ENCODE peak calls at places on chromosomes 16 and 17, in nine cellular contexts. One of them, this sample, is unnamed.

GRCh38 chr16:72172105-72173034 is at the start of gene PMFBP1:
- DNase-seq in H1: no peak
- DNase-seq in stomach: no peak
- DNase-seq in suprapubic skin: no peak
- DNase-seq in transverse colon: peak; percentile 18
- DNase-seq in sigmoid colon: peak; percentile 66
- DNase-seq in tibial nerve: no peak
- DNase-seq in A549: peak; percentile 3
- DNase-seq in SK-N-SH: no peak
- DNase-seq in this sample: no peak

GRCh38 chr16:75011634-75012307 is 12.9 kb downstream of the ZNRF1 start:
- DNase-seq in sigmoid colon: no peak
- DNase-seq in suprapubic skin: no peak
- DNase-seq in A549: no peak
- DNase-seq in transverse colon: no peak
- DNase-seq in tibial nerve: no peak
- DNase-seq in SK-N-SH: no peak
- DNase-seq in H1: no peak
- DNase-seq in stomach: no peak
- DNase-seq in this sample: peak; percentile 62

GRCh38 chr16:10992797-10993196 is 48.4 kb downstream of the CLEC16A start:
- DNase-seq in SK-N-SH: no peak
- DNase-seq in sigmoid colon: no peak
- DNase-seq in transverse colon: peak; percentile 25
- DNase-seq in tibial nerve: no peak
- DNase-seq in H1: no peak
- DNase-seq in stomach: peak; percentile 43
- DNase-seq in suprapubic skin: no peak
- DNase-seq in A549: peak; percentile 62
- DNase-seq in this sample: no peak

GRCh38 chr16:49619811-49620157 is 236.1 kb downstream of the ZNF423 start:
- DNase-seq in sigmoid colon: peak; percentile 50
- DNase-seq in SK-N-SH: no peak
- DNase-seq in H1: peak; percentile 29
- DNase-seq in suprapubic skin: peak; percentile 20
- DNase-seq in A549: no peak
- DNase-seq in tibial nerve: no peak
- DNase-seq in stomach: peak; percentile 7
- DNase-seq in transverse colon: no peak
- DNase-seq in this sample: peak; percentile 13

GRCh38 chr16:12535535-12536411 is 267.9 kb downstream of the CPPED1 start:
- DNase-seq in A549: no peak
- DNase-seq in suprapubic skin: no peak
- DNase-seq in stomach: no peak
- DNase-seq in H1: peak; percentile 53
- DNase-seq in transverse colon: no peak
- DNase-seq in tibial nerve: no peak
- DNase-seq in SK-N-SH: no peak
- DNase-seq in sigmoid colon: no peak
- DNase-seq in this sample: no peak

GRCh38 chr17:968812-969766 is 10.5 kb downstream of the NXN start:
- DNase-seq in A549: no peak
- DNase-seq in transverse colon: no peak
- DNase-seq in H1: no peak
- DNase-seq in tibial nerve: no peak
- DNase-seq in SK-N-SH: peak; percentile 34
- DNase-seq in suprapubic skin: no peak
- DNase-seq in sigmoid colon: no peak
- DNase-seq in stomach: no peak
- DNase-seq in this sample: no peak

GRCh38 chr16:11016993-11017392 is 72.6 kb downstream of the CLEC16A start:
- DNase-seq in H1: no peak
- DNase-seq in suprapubic skin: peak; percentile 90
- DNase-seq in tibial nerve: no peak
- DNase-seq in transverse colon: peak; percentile 85
- DNase-seq in stomach: peak; percentile 78
- DNase-seq in A549: peak; percentile 62
- DNase-seq in SK-N-SH: no peak
- DNase-seq in sigmoid colon: no peak
- DNase-seq in this sample: no peak

GRCh38 chr17:32636593-32637218 is 149.9 kb downstream of the CDK5R1 start:
- DNase-seq in A549: no peak
- DNase-seq in H1: no peak
- DNase-seq in sigmoid colon: no peak
- DNase-seq in tibial nerve: no peak
- DNase-seq in stomach: no peak
- DNase-seq in SK-N-SH: no peak
- DNase-seq in transverse colon: no peak
- DNase-seq in suprapubic skin: no peak
- DNase-seq in this sample: no peak

GRCh38 chr16:84641643-84642358 is 6.5 kb upstream of the KLHL36 start:
- DNase-seq in SK-N-SH: no peak
- DNase-seq in transverse colon: no peak
- DNase-seq in H1: no peak
- DNase-seq in A549: no peak
- DNase-seq in suprapubic skin: no peak
- DNase-seq in sigmoid colon: no peak
- DNase-seq in stomach: no peak
- DNase-seq in tibial nerve: no peak
- DNase-seq in this sample: no peak

GRCh38 chr16:84637709-84638108 is 10.6 kb upstream of the KLHL36 start:
- DNase-seq in H1: no peak
- DNase-seq in tibial nerve: no peak
- DNase-seq in stomach: no peak
- DNase-seq in sigmoid colon: no peak
- DNase-seq in transverse colon: no peak
- DNase-seq in suprapubic skin: no peak
- DNase-seq in SK-N-SH: no peak
- DNase-seq in A549: no peak
- DNase-seq in this sample: no peak

GRCh38 chr16:84635702-84636101 is 12.6 kb upstream of the KLHL36 start:
- DNase-seq in suprapubic skin: no peak
- DNase-seq in H1: no peak
- DNase-seq in tibial nerve: no peak
- DNase-seq in transverse colon: no peak
- DNase-seq in stomach: no peak
- DNase-seq in A549: no peak
- DNase-seq in sigmoid colon: no peak
- DNase-seq in SK-N-SH: no peak
- DNase-seq in this sample: no peak

GRCh38 chr16:84640145-84640544 is 8.2 kb upstream of the KLHL36 start:
- DNase-seq in SK-N-SH: no peak
- DNase-seq in transverse colon: no peak
- DNase-seq in stomach: no peak
- DNase-seq in H1: no peak
- DNase-seq in suprapubic skin: no peak
- DNase-seq in tibial nerve: no peak
- DNase-seq in sigmoid colon: no peak
- DNase-seq in A549: no peak
- DNase-seq in this sample: no peak

DNA sequence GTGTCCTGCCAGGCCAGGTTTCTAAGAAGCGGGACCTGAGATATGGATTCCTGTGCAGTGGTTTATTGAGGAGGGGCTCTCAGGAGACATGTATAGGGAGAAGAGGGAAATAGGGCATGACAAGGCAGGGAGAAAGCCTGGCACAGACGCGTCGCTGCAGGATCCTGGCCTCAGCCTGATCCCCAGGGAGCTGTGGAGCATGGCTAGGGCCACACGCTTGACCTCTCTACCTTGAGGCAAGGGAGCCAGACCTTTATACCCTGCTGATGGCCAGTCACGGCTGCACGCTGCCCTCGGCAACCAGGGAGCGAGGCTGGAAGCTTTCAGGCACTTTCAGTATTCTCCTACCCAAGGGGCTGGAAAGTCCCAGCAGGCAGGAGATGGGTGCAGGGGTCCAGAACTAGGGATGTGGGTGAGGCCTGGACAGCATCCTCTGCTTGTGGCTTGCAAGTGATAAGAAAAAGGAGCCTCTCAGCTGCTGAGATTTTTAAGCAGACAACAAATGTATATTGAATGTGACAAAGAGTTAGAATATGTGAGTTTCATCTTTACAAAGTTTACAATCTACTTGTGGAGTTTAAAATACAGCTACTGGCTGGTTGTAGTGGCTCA is 10.0 kb upstream of the KLHL36 start:
- DNase-seq in A549: no peak
- DNase-seq in stomach: no peak
- DNase-seq in sigmoid colon: no peak
- DNase-seq in tibial nerve: no peak
- DNase-seq in H1: no peak
- DNase-seq in suprapubic skin: no peak
- DNase-seq in SK-N-SH: no peak
- DNase-seq in transverse colon: no peak
- DNase-seq in this sample: no peak
- TF ChIP-seq EP300 in A549: no peak
- TF ChIP-seq EP300 in stomach: no peak
- TF ChIP-seq EP300 in sigmoid colon: no peak
- TF ChIP-seq EP300 in tibial nerve: no peak
- TF ChIP-seq EP300 in H1: no peak
- TF ChIP-seq EP300 in suprapubic skin: no peak
- TF ChIP-seq EP300 in SK-N-SH: no peak
- TF ChIP-seq EP300 in transverse colon: no peak
- TF ChIP-seq EP300 in this sample: no peak

GRCh38 chr16:2818278-2818876 is 1.3 kb downstream of the PRSS21 start:
- DNase-seq in sigmoid colon: peak; percentile 49
- DNase-seq in A549: no peak
- DNase-seq in stomach: no peak
- DNase-seq in tibial nerve: no peak
- DNase-seq in H1: no peak
- DNase-seq in SK-N-SH: no peak
- DNase-seq in transverse colon: peak; percentile 5
- DNase-seq in suprapubic skin: peak; percentile 43
- DNase-seq in this sample: no peak

GRCh38 chr16:2820836-2821482 is 3.9 kb downstream of the PRSS21 start:
- DNase-seq in transverse colon: peak; percentile 4
- DNase-seq in H1: no peak
- DNase-seq in tibial nerve: no peak
- DNase-seq in suprapubic skin: peak; percentile 65
- DNase-seq in A549: no peak
- DNase-seq in stomach: no peak
- DNase-seq in sigmoid colon: peak; percentile 45
- DNase-seq in SK-N-SH: peak; percentile 62
- DNase-seq in this sample: no peak

GRCh38 chr16:2819939-2820835 is 3.1 kb downstream of the PRSS21 start:
- DNase-seq in H1: no peak
- DNase-seq in transverse colon: peak; percentile 6
- DNase-seq in stomach: no peak
- DNase-seq in tibial nerve: no peak
- DNase-seq in A549: no peak
- DNase-seq in SK-N-SH: no peak
- DNase-seq in suprapubic skin: peak; percentile 75
- DNase-seq in sigmoid colon: peak; percentile 55
- DNase-seq in this sample: no peak

GRCh38 chr16:2817496-2818277 is 650 bp downstream of the PRSS21 start:
- DNase-seq in stomach: no peak
- DNase-seq in suprapubic skin: peak; percentile 74
- DNase-seq in transverse colon: peak; percentile 6
- DNase-seq in sigmoid colon: peak; percentile 52
- DNase-seq in SK-N-SH: no peak
- DNase-seq in A549: no peak
- DNase-seq in tibial nerve: no peak
- DNase-seq in H1: no peak
- DNase-seq in this sample: no peak

GRCh38 chr16:2819179-2819938 is 2.3 kb downstream of the PRSS21 start:
- DNase-seq in sigmoid colon: peak; percentile 39
- DNase-seq in stomach: no peak
- DNase-seq in A549: no peak
- DNase-seq in transverse colon: peak; percentile 3
- DNase-seq in tibial nerve: no peak
- DNase-seq in H1: no peak
- DNase-seq in SK-N-SH: no peak
- DNase-seq in suprapubic skin: peak; percentile 67
- DNase-seq in this sample: no peak
- TF ChIP-seq EP300 in sigmoid colon: no peak
- TF ChIP-seq EP300 in stomach: no peak
- TF ChIP-seq EP300 in A549: no peak
- TF ChIP-seq EP300 in transverse colon: no peak
- TF ChIP-seq EP300 in tibial nerve: no peak
- TF ChIP-seq EP300 in H1: no peak
- TF ChIP-seq EP300 in SK-N-SH: no peak
- TF ChIP-seq EP300 in suprapubic skin: no peak
- TF ChIP-seq EP300 in this sample: no peak

GRCh38 chr16:65808735-65809134 is 557.8 kb upstream of the CDH5 start:
- DNase-seq in A549: no peak
- DNase-seq in transverse colon: no peak
- DNase-seq in sigmoid colon: no peak
- DNase-seq in suprapubic skin: no peak
- DNase-seq in SK-N-SH: no peak
- DNase-seq in H1: no peak
- DNase-seq in tibial nerve: no peak
- DNase-seq in stomach: no peak
- DNase-seq in this sample: no peak

GRCh38 chr16:65807858-65808257 is 558.6 kb upstream of the CDH5 start:
- DNase-seq in tibial nerve: no peak
- DNase-seq in SK-N-SH: no peak
- DNase-seq in sigmoid colon: no peak
- DNase-seq in A549: no peak
- DNase-seq in stomach: no peak
- DNase-seq in transverse colon: no peak
- DNase-seq in suprapubic skin: no peak
- DNase-seq in H1: no peak
- DNase-seq in this sample: no peak

DNA sequence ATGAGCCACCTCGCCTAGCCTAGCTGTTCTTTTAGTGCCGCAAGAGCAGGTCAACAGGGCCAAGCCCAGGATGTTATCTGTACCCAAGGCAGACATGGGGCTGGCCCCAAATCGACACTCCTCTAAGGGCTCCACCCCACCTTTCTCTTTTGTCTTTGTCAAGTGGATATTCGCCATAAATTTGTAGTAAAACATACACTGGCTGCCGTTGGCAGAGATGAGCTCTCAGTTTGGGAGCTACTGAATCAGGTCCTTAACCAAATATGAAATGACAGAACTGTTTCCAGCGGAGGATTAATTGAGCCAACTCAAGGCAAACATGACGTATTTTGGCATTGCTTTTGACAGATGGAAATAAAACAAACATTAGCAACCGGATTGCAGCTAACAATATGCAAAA is 556.9 kb upstream of the CDH5 start:
- DNase-seq in sigmoid colon: no peak
- DNase-seq in SK-N-SH: no peak
- DNase-seq in stomach: no peak
- DNase-seq in tibial nerve: no peak
- DNase-seq in suprapubic skin: no peak
- DNase-seq in transverse colon: no peak
- DNase-seq in A549: no peak
- DNase-seq in H1: no peak
- DNase-seq in this sample: no peak
- TF ChIP-seq EP300 in sigmoid colon: no peak
- TF ChIP-seq EP300 in SK-N-SH: no peak
- TF ChIP-seq EP300 in stomach: no peak
- TF ChIP-seq EP300 in tibial nerve: no peak
- TF ChIP-seq EP300 in suprapubic skin: no peak
- TF ChIP-seq EP300 in transverse colon: no peak
- TF ChIP-seq EP300 in A549: no peak
- TF ChIP-seq EP300 in H1: no peak
- TF ChIP-seq EP300 in this sample: no peak

DNA sequence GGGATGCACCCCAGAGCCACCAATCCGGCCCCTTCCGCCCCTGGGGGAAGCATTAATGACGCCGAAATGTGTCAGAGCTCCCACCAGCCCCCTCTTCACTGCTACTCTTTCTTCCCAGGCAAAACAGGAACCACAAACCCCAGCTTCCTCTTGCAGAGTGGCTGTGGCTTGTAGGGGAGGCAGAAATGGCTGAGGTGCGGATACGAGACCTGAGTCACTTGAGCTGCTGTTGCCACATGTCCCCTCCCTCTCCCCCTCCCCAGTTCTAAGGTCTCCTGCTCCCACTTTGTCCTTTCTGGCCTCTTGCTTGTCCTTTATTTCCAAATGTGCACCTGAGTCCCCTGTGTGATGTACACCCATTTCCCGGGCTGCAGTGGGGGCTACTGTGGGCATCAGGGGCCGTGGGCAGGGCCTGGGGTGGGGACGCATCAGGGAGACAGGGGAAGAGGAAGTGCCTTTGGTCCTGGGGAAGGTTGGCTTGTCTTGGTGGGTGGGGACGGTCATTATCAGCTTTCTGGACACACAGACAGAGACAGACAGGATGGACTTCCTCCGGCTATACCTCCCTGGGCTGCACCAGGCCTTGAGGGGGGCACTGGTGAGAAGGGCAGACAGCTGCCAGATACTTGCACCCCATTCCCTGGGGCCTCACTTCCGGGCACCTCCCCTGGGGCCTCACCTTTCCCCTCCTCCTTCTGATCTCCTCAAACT is at the start of gene APOBR:
- DNase-seq in H1: no peak
- DNase-seq in suprapubic skin: no peak
- DNase-seq in A549: no peak
- DNase-seq in transverse colon: peak; percentile 75
- DNase-seq in stomach: peak; percentile 58
- DNase-seq in SK-N-SH: no peak
- DNase-seq in sigmoid colon: no peak
- DNase-seq in tibial nerve: no peak
- DNase-seq in this sample: no peak
- TF ChIP-seq EP300 in H1: no peak
- TF ChIP-seq EP300 in suprapubic skin: no peak
- TF ChIP-seq EP300 in A549: no peak
- TF ChIP-seq EP300 in transverse colon: no peak
- TF ChIP-seq EP300 in stomach: no peak
- TF ChIP-seq EP300 in SK-N-SH: no peak
- TF ChIP-seq EP300 in sigmoid colon: no peak
- TF ChIP-seq EP300 in tibial nerve: peak; percentile 51
- TF ChIP-seq EP300 in this sample: no peak